ENCODE peak calls at places on chromosome 17, in five cellular contexts. F is lower leg skin, K is ovary, Z is breast epithelium, H is stomach. X is an unnamed sample.

GRCh38 chr17:46758614-46759013 is 59.9 kb downstream of the WNT3 start:
- DNase-seq in H (no peak), Z (no peak), F (no peak), K (no peak), X (no peak)

GRCh38 chr17:3986270-3986938 is 22.2 kb upstream of the ATP2A3 start:
- DNase-seq in H (peak), F (no peak), Z (no peak), K (no peak), X (no peak)

GRCh38 chr17:43877451-43878155 is 29.7 kb downstream of the MPP2 start:
- DNase-seq in F (no peak), K (no peak), Z (no peak), H (no peak), X (no peak)

GRCh38 chr17:7717756-7718350 is 309 bp downstream of the DNAH2 start:
- DNase-seq in H (no peak), K (no peak), Z (no peak), F (no peak), X (no peak)

GRCh38 chr17:58252141-58252540 is 13.8 kb downstream of the LPO start:
- DNase-seq in Z (no peak), H (no peak), F (no peak), K (no peak), X (no peak)

GRCh38 chr17:58756246-58757161 is 850 bp downstream of the PPM1E start:
- DNase-seq in Z (no peak), K (no peak), H (no peak), F (no peak), X (no peak)

GRCh38 chr17:64661981-64662773 is at the start of gene SMURF2:
- DNase-seq in K (peak), F (peak), Z (peak), H (peak), X (peak)

GRCh38 chr17:73172252-73172651 is 7.4 kb downstream of the SSTR2 start:
- DNase-seq in H (no peak), K (no peak), F (no peak), Z (no peak), X (no peak)

GRCh38 chr17:9217151-9218067 is 196.1 kb downstream of the NTN1 start:
- DNase-seq in K (no peak), H (no peak), Z (no peak), F (no peak), X (no peak)

GRCh38 chr17:4920351-4921048 is 11.6 kb upstream of the GP1BA start:
- DNase-seq in K (no peak), Z (no peak), H (no peak), F (no peak), X (no peak)

GRCh38 chr17:51372345-51373004 is 112.1 kb downstream of the UTP18 start:
- DNase-seq in H (no peak), K (no peak), Z (no peak), F (peak), X (peak)

GRCh38 chr17:52647411-52647810 is 488.9 kb upstream of the CA10 start:
- DNase-seq in K (no peak), Z (no peak), H (no peak), F (no peak), X (no peak)

GRCh38 chr17:63474174-63474913 is 2.5 kb upstream of the ACE start:
- DNase-seq in H (peak), K (peak), Z (no peak), F (no peak), X (peak)

GRCh38 chr17:29084476-29085148 is 41.7 kb downstream of the PIPOX start:
- DNase-seq in Z (no peak), F (no peak), K (no peak), H (peak), X (peak)

GRCh38 chr17:71495420-71495819 is 625.4 kb upstream of the SOX9 start:
- DNase-seq in H (no peak), Z (no peak), F (no peak), K (no peak), X (no peak)

GRCh38 chr17:80123791-80124190 is 22.4 kb downstream of the GAA start:
- DNase-seq in F (no peak), K (no peak), H (peak), Z (peak), X (no peak)

GRCh38 chr17:9517396-9517795 is 58.2 kb downstream of the STX8 start:
- DNase-seq in F (no peak), K (no peak), H (no peak), Z (no peak), X (no peak)

GRCh38 chr17:44363613-44364159 is at the start of gene FAM171A2:
- DNase-seq in Z (no peak), F (no peak), K (peak), H (peak), X (peak)

GRCh38 chr17:60077672-60078519 is 825 bp downstream of the HEATR6 start:
- DNase-seq in Z (no peak), F (no peak), K (no peak), H (no peak), X (no peak)

GRCh38 chr17:66602659-66603363 is 232.1 kb upstream of the CACNG5 start:
- DNase-seq in F (no peak), H (no peak), K (no peak), Z (no peak), X (no peak)

GRCh38 chr17:1482686-1483445 is 9.6 kb downstream of the MYO1C start:
- DNase-seq in K (no peak), H (no peak), F (no peak), Z (no peak), X (no peak)

GRCh38 chr17:10127819-10128375 is 70.5 kb downstream of the GAS7 start:
- DNase-seq in K (peak), Z (peak), H (peak), F (peak), X (peak)

GRCh38 chr17:81870155-81870977 is 771 bp downstream of the ARHGDIA start:
- DNase-seq in Z (no peak), F (no peak), H (peak), K (peak), X (peak)
- TF ChIP-seq POLR2A in Z (no peak), F (no peak), H (no peak), K (no peak), X (peak)

GRCh38 chr17:81129289-81129688 is 36.0 kb upstream of the PVALEF start:
- DNase-seq in H (no peak), Z (no peak), F (no peak), K (no peak), X (no peak)

GRCh38 chr17:81132197-81132540 is 33.1 kb upstream of the PVALEF start:
- DNase-seq in H (no peak), Z (no peak), F (no peak), K (no peak), X (no peak)

GRCh38 chr17:81131486-81132196 is 33.7 kb upstream of the PVALEF start:
- DNase-seq in K (no peak), F (no peak), Z (no peak), H (peak), X (peak)

GRCh38 chr17:81129711-81130367 is 35.5 kb upstream of the PVALEF start:
- DNase-seq in Z (no peak), H (no peak), K (no peak), F (no peak), X (no peak)

GRCh38 chr17:81130385-81131288 is 34.7 kb upstream of the PVALEF start:
- DNase-seq in H (no peak), Z (no peak), K (no peak), F (no peak), X (no peak)
- TF ChIP-seq POLR2A in H (no peak), Z (no peak), K (no peak), F (no peak), X (no peak)

GRCh38 chr17:78671607-78672404 is 94.6 kb upstream of the DNAH17 start:
- DNase-seq in Z (no peak), K (no peak), F (no peak), H (no peak), X (no peak)
- TF ChIP-seq POLR2A in Z (no peak), K (no peak), F (no peak), H (no peak), X (no peak)

DNA sequence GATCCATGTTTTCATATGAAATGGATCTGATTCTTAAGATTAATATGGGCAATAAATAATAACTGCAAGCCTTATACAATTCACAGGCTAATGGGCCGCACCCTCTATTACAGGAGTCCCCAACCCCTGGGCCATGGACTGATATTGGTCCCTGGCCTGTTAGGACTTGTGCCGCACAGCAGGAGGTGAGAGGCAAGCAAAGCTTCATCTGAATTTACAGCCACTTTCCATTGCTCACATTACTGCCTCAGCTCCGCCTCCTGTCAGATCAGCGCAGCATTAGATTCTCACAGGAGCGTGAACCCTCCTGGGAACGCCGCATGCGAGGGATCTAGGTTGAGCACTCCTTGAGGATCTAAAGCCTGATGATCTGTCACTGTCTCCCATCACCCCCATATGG is 26.8 kb downstream of the METTL16 start:
- DNase-seq in Z (no peak), K (no peak), H (no peak), F (peak), X (no peak)
- TF ChIP-seq POLR2A in Z (no peak), K (no peak), H (no peak), F (no peak), X (no peak)

GRCh38 chr17:82228842-82229685 is at the start of gene SLC16A3:
- DNase-seq in Z (no peak), K (no peak), H (peak), F (no peak), X (peak)

GRCh38 chr17:82227629-82228277 is 1.1 kb upstream of the SLC16A3 start:
- DNase-seq in H (no peak), Z (no peak), F (no peak), K (no peak), X (no peak)

GRCh38 chr17:82229686-82230626 is 1.1 kb downstream of the SLC16A3 start:
- DNase-seq in K (no peak), H (no peak), Z (no peak), F (no peak), X (peak)

GRCh38 chr17:82226809-82227628 is 1.8 kb upstream of the SLC16A3 start:
- DNase-seq in F (no peak), H (no peak), Z (no peak), K (peak), X (no peak)

GRCh38 chr17:82228278-82228841 is 482 bp upstream of the SLC16A3 start:
- DNase-seq in H (peak), F (no peak), Z (no peak), K (no peak), X (peak)
- TF ChIP-seq POLR2A in H (no peak), F (no peak), Z (no peak), K (no peak), X (peak)

GRCh38 chr17:68247445-68248198 is at the start of gene AMZ2:
- DNase-seq in K (peak), Z (peak), H (peak), F (peak), X (peak)
- TF ChIP-seq POLR2A in K (peak), Z (peak), H (no peak), F (no peak), X (peak)

GRCh38 chr17:49995055-49995738 is at the start of gene DLX3:
- DNase-seq in K (peak), F (peak), H (peak), Z (peak), X (peak)
- TF ChIP-seq POLR2A in K (no peak), F (no peak), H (no peak), Z (peak), X (no peak)

GRCh38 chr17:35808240-35808961 is 883 bp upstream of the TAF15 start:
- DNase-seq in Z (no peak), F (no peak), H (no peak), K (no peak), X (no peak)

GRCh38 chr17:35808962-35809854 is at the start of gene TAF15:
- DNase-seq in H (peak), Z (peak), K (peak), F (peak), X (peak)

GRCh38 chr17:35807371-35808144 is 1.7 kb upstream of the TAF15 start:
- DNase-seq in K (no peak), Z (no peak), F (no peak), H (no peak), X (no peak)

GRCh38 chr17:35801583-35802224 is 6.3 kb upstream of the MMP28 start:
- DNase-seq in H (peak), Z (peak), F (peak), K (no peak), X (peak)

GRCh38 chr17:35804658-35805192 is 4.6 kb upstream of the TAF15 start:
- DNase-seq in K (no peak), Z (no peak), H (peak), F (peak), X (peak)
- TF ChIP-seq POLR2A in K (no peak), Z (no peak), H (no peak), F (no peak), X (no peak)

GRCh38 chr17:31561469-31562412 is 170.3 kb downstream of the RAB11FIP4 start:
- DNase-seq in H (no peak), F (no peak), K (no peak), Z (no peak), X (no peak)

GRCh38 chr17:31560836-31561235 is 169.4 kb downstream of the RAB11FIP4 start:
- DNase-seq in F (no peak), K (no peak), H (no peak), Z (no peak), X (no peak)

GRCh38 chr17:31559647-31560501 is 168.4 kb downstream of the RAB11FIP4 start:
- DNase-seq in F (no peak), H (no peak), Z (no peak), K (peak), X (no peak)

GRCh38 chr17:31556969-31557620 is 165.6 kb downstream of the RAB11FIP4 start:
- DNase-seq in H (no peak), K (no peak), F (no peak), Z (no peak), X (no peak)

DNA sequence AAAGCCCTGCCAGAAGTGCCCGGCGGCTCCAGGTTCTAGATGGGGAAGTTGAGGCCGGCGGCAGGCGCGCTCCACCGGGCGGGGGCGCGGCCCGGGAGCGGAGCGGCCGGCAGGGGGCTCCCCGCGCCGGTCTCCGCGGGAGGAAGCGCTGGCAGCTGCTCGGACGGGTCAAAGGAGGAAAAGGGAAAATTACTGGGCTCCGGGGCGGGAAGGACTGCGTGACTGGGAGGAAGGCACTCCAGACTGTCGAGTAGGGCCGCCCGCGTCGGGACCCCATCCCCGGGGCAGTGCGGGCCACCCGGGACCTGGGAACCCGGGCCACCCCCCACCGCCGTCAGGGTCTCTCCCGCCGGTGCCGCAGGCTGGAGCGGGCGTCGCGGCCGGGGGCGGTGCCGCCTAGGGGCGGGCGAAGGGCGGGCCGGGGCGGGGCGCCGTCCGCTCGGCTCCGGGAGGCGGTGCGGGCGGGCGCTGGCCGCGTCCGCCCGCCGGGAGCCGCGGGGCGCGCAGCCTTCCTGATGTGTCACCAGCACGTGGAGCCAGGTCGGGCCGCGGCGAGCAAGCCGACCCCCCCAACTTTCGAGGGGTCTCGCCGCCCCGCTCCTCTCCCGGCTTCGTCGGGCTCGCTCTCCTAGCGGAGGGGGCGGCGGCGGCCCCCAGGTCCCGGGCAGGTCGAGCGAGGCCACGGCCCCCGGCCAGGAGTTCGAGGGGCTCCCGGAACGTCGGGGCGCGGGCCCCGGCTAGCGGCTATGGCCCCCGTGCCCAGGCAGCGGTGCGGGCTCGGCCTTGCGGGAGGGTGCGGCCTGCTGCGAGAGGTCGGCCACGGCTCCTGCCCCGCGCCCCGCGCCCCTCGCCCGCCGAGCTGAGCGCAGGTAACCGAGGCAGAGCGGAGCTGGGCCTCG is 167.5 kb downstream of the RAB11FIP4 start:
- DNase-seq in H (peak), Z (peak), F (peak), K (peak), X (peak)
- TF ChIP-seq POLR2A in H (no peak), Z (no peak), F (no peak), K (peak), X (peak)